ENCODE peak calls at places on chromosomes 12 and 14, in seven cellular contexts. One of them, this sample, is unnamed.

GRCh38 chr12:24822121-24822899 is 126.6 kb downstream of the BCAT1 start:
- DNase-seq in GM20000: no peak
- DNase-seq in adrenal gland: no peak
- DNase-seq in astrocyte: peak
- DNase-seq in B cell: no peak
- DNase-seq in fibroblast of the aortic adventitia: peak
- DNase-seq in natural killer cell: no peak
- DNase-seq in this sample: no peak

GRCh38 chr14:41285193-41285748 is 321.4 kb upstream of the LRFN5 start:
- DNase-seq in natural killer cell: no peak
- DNase-seq in GM20000: no peak
- DNase-seq in fibroblast of the aortic adventitia: peak
- DNase-seq in adrenal gland: peak
- DNase-seq in astrocyte: peak
- DNase-seq in B cell: no peak
- DNase-seq in this sample: peak

GRCh38 chr12:80321653-80322052 is 122.4 kb upstream of the PTPRQ start:
- DNase-seq in natural killer cell: no peak
- DNase-seq in astrocyte: peak
- DNase-seq in adrenal gland: no peak
- DNase-seq in B cell: no peak
- DNase-seq in GM20000: no peak
- DNase-seq in fibroblast of the aortic adventitia: peak
- DNase-seq in this sample: no peak

GRCh38 chr14:46819117-46819516 is 167.5 kb upstream of the RPL10L start:
- DNase-seq in GM20000: no peak
- DNase-seq in astrocyte: no peak
- DNase-seq in natural killer cell: no peak
- DNase-seq in B cell: no peak
- DNase-seq in fibroblast of the aortic adventitia: no peak
- DNase-seq in adrenal gland: no peak
- DNase-seq in this sample: no peak

GRCh38 chr12:12839886-12840285 is 26.7 kb downstream of the DDX47 start:
- DNase-seq in fibroblast of the aortic adventitia: peak
- DNase-seq in B cell: no peak
- DNase-seq in astrocyte: peak
- DNase-seq in GM20000: no peak
- DNase-seq in natural killer cell: no peak
- DNase-seq in adrenal gland: peak
- DNase-seq in this sample: no peak

GRCh38 chr12:111673503-111673902 is 12.3 kb downstream of the BRAP start:
- DNase-seq in B cell: no peak
- DNase-seq in natural killer cell: no peak
- DNase-seq in GM20000: no peak
- DNase-seq in astrocyte: no peak
- DNase-seq in fibroblast of the aortic adventitia: peak
- DNase-seq in adrenal gland: no peak
- DNase-seq in this sample: no peak

GRCh38 chr14:21024668-21025373 is at the start of gene NDRG2:
- DNase-seq in GM20000: peak
- DNase-seq in natural killer cell: peak
- DNase-seq in B cell: peak
- DNase-seq in astrocyte: no peak
- DNase-seq in fibroblast of the aortic adventitia: no peak
- DNase-seq in adrenal gland: peak
- DNase-seq in this sample: peak

GRCh38 chr12:113797535-113797868 is 168.6 kb downstream of the RBM19 start:
- DNase-seq in GM20000: no peak
- DNase-seq in B cell: no peak
- DNase-seq in fibroblast of the aortic adventitia: no peak
- DNase-seq in adrenal gland: no peak
- DNase-seq in natural killer cell: no peak
- DNase-seq in astrocyte: no peak
- DNase-seq in this sample: no peak

GRCh38 chr14:102182901-102183619 is 43.4 kb downstream of the WDR20 start:
- DNase-seq in GM20000: no peak
- DNase-seq in fibroblast of the aortic adventitia: peak
- DNase-seq in adrenal gland: no peak
- DNase-seq in astrocyte: peak
- DNase-seq in natural killer cell: no peak
- DNase-seq in B cell: no peak
- DNase-seq in this sample: no peak

GRCh38 chr12:91361864-91362263 is 179.2 kb upstream of the DCN start:
- DNase-seq in fibroblast of the aortic adventitia: peak
- DNase-seq in natural killer cell: no peak
- DNase-seq in B cell: no peak
- DNase-seq in astrocyte: no peak
- DNase-seq in GM20000: peak
- DNase-seq in adrenal gland: no peak
- DNase-seq in this sample: no peak

GRCh38 chr14:53306926-53307325 is 153.8 kb upstream of the DDHD1 start:
- DNase-seq in GM20000: no peak
- DNase-seq in B cell: no peak
- DNase-seq in fibroblast of the aortic adventitia: peak
- DNase-seq in astrocyte: peak
- DNase-seq in natural killer cell: no peak
- DNase-seq in adrenal gland: peak
- DNase-seq in this sample: no peak

GRCh38 chr12:128111333-128111732 is 155.6 kb upstream of the TMEM132C start:
- DNase-seq in astrocyte: no peak
- DNase-seq in GM20000: no peak
- DNase-seq in natural killer cell: no peak
- DNase-seq in fibroblast of the aortic adventitia: no peak
- DNase-seq in B cell: no peak
- DNase-seq in adrenal gland: no peak
- DNase-seq in this sample: no peak
- TF ChIP-seq CTCF in astrocyte: no peak
- TF ChIP-seq CTCF in GM20000: no peak
- TF ChIP-seq CTCF in natural killer cell: no peak
- TF ChIP-seq CTCF in fibroblast of the aortic adventitia: no peak
- TF ChIP-seq CTCF in B cell: no peak
- TF ChIP-seq CTCF in adrenal gland: no peak
- TF ChIP-seq CTCF in this sample: no peak

GRCh38 chr14:56892959-56893358 is 82.7 kb upstream of the OTX2 start:
- DNase-seq in natural killer cell: no peak
- DNase-seq in GM20000: no peak
- DNase-seq in adrenal gland: no peak
- DNase-seq in fibroblast of the aortic adventitia: no peak
- DNase-seq in B cell: no peak
- DNase-seq in astrocyte: no peak
- DNase-seq in this sample: no peak
- TF ChIP-seq CTCF in natural killer cell: no peak
- TF ChIP-seq CTCF in GM20000: no peak
- TF ChIP-seq CTCF in adrenal gland: no peak
- TF ChIP-seq CTCF in fibroblast of the aortic adventitia: no peak
- TF ChIP-seq CTCF in B cell: no peak
- TF ChIP-seq CTCF in astrocyte: no peak
- TF ChIP-seq CTCF in this sample: no peak

DNA sequence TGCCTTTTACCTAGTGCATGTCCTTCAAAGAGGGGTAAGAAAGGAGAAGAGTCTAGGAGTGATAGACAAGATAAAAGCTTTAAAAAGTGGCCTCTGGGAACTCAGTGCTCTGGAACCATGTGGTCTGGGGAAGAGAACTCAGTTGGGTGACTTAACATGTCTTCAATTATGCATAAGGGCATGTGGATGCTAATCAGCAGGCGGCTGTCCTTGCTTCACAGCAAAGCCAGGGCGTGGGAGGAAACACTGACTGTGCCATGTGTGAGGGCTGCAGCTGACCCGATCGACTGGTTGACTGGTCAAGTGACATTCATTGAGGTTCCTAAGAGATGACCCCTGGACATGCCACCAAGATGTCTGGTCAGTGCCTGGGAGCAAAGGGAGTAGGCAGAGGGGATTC is 1053.8 kb downstream of the BCL11B start:
- DNase-seq in astrocyte: no peak
- DNase-seq in fibroblast of the aortic adventitia: no peak
- DNase-seq in GM20000: no peak
- DNase-seq in B cell: no peak
- DNase-seq in natural killer cell: no peak
- DNase-seq in adrenal gland: no peak
- DNase-seq in this sample: no peak
- TF ChIP-seq CTCF in astrocyte: no peak
- TF ChIP-seq CTCF in fibroblast of the aortic adventitia: no peak
- TF ChIP-seq CTCF in GM20000: no peak
- TF ChIP-seq CTCF in B cell: no peak
- TF ChIP-seq CTCF in natural killer cell: no peak
- TF ChIP-seq CTCF in adrenal gland: no peak
- TF ChIP-seq CTCF in this sample: no peak

GRCh38 chr12:67222302-67222701 is 46.9 kb upstream of the CAND1 start:
- DNase-seq in B cell: no peak
- DNase-seq in adrenal gland: no peak
- DNase-seq in natural killer cell: no peak
- DNase-seq in GM20000: no peak
- DNase-seq in astrocyte: peak
- DNase-seq in fibroblast of the aortic adventitia: peak
- DNase-seq in this sample: no peak
- TF ChIP-seq CTCF in B cell: no peak
- TF ChIP-seq CTCF in adrenal gland: peak
- TF ChIP-seq CTCF in natural killer cell: no peak
- TF ChIP-seq CTCF in GM20000: no peak
- TF ChIP-seq CTCF in astrocyte: peak
- TF ChIP-seq CTCF in fibroblast of the aortic adventitia: peak
- TF ChIP-seq CTCF in this sample: peak

GRCh38 chr12:48979602-48980388 is 1.7 kb downstream of the WNT1 start:
- DNase-seq in astrocyte: no peak
- DNase-seq in adrenal gland: no peak
- DNase-seq in natural killer cell: peak
- DNase-seq in B cell: no peak
- DNase-seq in fibroblast of the aortic adventitia: no peak
- DNase-seq in GM20000: peak
- DNase-seq in this sample: no peak

GRCh38 chr12:48982397-48983080 is 4.4 kb downstream of the WNT1 start:
- DNase-seq in B cell: no peak
- DNase-seq in adrenal gland: no peak
- DNase-seq in fibroblast of the aortic adventitia: no peak
- DNase-seq in astrocyte: no peak
- DNase-seq in GM20000: no peak
- DNase-seq in natural killer cell: no peak
- DNase-seq in this sample: no peak

GRCh38 chr12:48981757-48982157 is 3.6 kb downstream of the WNT1 start:
- DNase-seq in B cell: no peak
- DNase-seq in astrocyte: no peak
- DNase-seq in adrenal gland: no peak
- DNase-seq in GM20000: no peak
- DNase-seq in natural killer cell: no peak
- DNase-seq in fibroblast of the aortic adventitia: no peak
- DNase-seq in this sample: no peak

GRCh38 chr12:48980389-48980952 is 2.3 kb downstream of the WNT1 start:
- DNase-seq in GM20000: peak
- DNase-seq in adrenal gland: no peak
- DNase-seq in natural killer cell: no peak
- DNase-seq in fibroblast of the aortic adventitia: no peak
- DNase-seq in astrocyte: no peak
- DNase-seq in B cell: no peak
- DNase-seq in this sample: no peak

DNA sequence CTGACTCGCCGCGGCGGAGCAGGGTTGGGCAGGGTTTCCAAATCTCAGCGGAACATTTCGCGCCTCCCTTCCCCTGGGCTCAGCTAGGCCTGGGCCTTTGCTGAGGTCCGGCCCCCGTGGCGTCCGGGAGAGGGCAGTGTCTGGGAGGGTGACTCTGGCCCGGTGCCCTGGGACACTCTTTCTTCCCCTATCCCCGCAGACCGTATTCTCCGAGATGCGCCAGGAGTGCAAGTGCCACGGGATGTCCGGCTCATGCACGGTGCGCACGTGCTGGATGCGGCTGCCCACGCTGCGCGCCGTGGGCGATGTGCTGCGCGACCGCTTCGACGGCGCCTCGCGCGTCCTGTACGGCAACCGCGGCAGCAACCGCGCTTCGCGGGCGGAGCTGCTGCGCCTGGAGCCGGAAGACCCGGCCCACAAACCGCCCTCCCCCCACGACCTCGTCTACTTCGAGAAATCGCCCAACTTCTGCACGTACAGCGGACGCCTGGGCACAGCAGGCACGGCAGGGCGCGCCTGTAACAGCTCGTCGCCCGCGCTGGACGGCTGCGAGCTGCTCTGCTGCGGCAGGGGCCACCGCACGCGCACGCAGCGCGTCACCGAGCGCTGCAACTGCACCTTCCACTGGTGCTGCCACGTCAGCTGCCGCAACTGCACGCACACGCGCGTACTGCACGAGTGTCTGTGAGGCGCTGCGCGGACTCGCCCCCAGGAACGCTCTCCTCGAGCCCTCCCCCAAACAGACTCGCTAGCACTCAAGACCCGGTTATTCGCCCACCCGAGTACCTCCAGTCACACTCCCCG is 3.0 kb downstream of the WNT1 start:
- DNase-seq in astrocyte: no peak
- DNase-seq in adrenal gland: peak
- DNase-seq in fibroblast of the aortic adventitia: no peak
- DNase-seq in B cell: no peak
- DNase-seq in natural killer cell: peak
- DNase-seq in GM20000: peak
- DNase-seq in this sample: no peak
- TF ChIP-seq CTCF in astrocyte: no peak
- TF ChIP-seq CTCF in adrenal gland: no peak
- TF ChIP-seq CTCF in fibroblast of the aortic adventitia: peak
- TF ChIP-seq CTCF in B cell: no peak
- TF ChIP-seq CTCF in natural killer cell: peak
- TF ChIP-seq CTCF in GM20000: no peak
- TF ChIP-seq CTCF in this sample: peak

DNA sequence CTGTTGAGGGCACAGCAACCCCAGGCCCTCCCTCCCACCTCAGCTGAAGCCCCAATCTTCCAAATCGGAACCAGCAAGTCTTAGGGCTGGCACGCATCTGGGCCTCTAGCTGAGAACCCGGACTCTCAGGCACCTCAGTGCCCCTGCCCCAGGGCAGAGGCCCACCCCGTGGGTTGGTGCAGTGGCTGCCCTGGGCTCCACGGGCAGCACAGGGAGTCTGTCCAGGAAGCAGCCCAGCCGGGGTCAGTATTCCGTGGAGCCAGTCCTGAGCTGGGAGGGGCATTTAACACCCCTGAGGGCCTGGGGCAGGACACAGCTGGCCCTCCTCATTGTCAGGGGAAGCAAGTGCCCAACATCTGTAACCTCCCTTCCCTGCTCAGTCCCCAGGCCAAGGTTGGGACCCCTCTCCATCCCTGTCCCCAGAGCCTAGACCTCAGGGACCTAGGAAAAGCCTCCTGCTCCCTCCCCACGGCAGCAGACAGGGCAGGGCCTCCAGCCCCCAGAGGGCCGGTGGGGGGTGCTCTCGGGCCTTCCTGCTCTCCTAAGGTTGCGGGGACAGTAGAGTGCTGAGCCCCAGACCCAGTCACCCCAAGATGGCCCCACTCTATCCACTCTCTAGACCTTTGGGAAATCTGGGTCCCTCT is 36.5 kb downstream of the SLC6A12 start:
- DNase-seq in GM20000: no peak
- DNase-seq in natural killer cell: no peak
- DNase-seq in fibroblast of the aortic adventitia: no peak
- DNase-seq in astrocyte: no peak
- DNase-seq in adrenal gland: no peak
- DNase-seq in B cell: no peak
- DNase-seq in this sample: no peak
- TF ChIP-seq CTCF in GM20000: no peak
- TF ChIP-seq CTCF in natural killer cell: no peak
- TF ChIP-seq CTCF in fibroblast of the aortic adventitia: no peak
- TF ChIP-seq CTCF in astrocyte: no peak
- TF ChIP-seq CTCF in adrenal gland: no peak
- TF ChIP-seq CTCF in B cell: no peak
- TF ChIP-seq CTCF in this sample: no peak